ENCODE peak calls at places on chromosomes 1 and 21, in six cellular contexts. One of them, this sample, is unnamed.

GRCh38 chr1:182249201-182249676 is 142.4 kb downstream of the GLUL start:
- DNase-seq in breast epithelium: no peak
- DNase-seq in AG09319: no peak
- DNase-seq in heart right ventricle: no peak
- DNase-seq in adrenal gland: no peak
- DNase-seq in transverse colon: peak
- DNase-seq in this sample: no peak

GRCh38 chr1:203271018-203271743 is 34.1 kb upstream of the BTG2 start:
- DNase-seq in heart right ventricle: no peak
- DNase-seq in AG09319: no peak
- DNase-seq in adrenal gland: peak
- DNase-seq in breast epithelium: peak
- DNase-seq in transverse colon: peak
- DNase-seq in this sample: no peak

GRCh38 chr21:44377201-44377921 is 23.9 kb downstream of the TRPM2 start:
- DNase-seq in adrenal gland: no peak
- DNase-seq in breast epithelium: no peak
- DNase-seq in heart right ventricle: no peak
- DNase-seq in AG09319: no peak
- DNase-seq in transverse colon: no peak
- DNase-seq in this sample: no peak

GRCh38 chr1:168788262-168788661 is 59.3 kb upstream of the DPT start:
- DNase-seq in adrenal gland: no peak
- DNase-seq in AG09319: no peak
- DNase-seq in transverse colon: no peak
- DNase-seq in breast epithelium: no peak
- DNase-seq in heart right ventricle: no peak
- DNase-seq in this sample: no peak

GRCh38 chr1:174262747-174263241 is 103.5 kb downstream of the RABGAP1L start:
- DNase-seq in breast epithelium: peak
- DNase-seq in transverse colon: no peak
- DNase-seq in AG09319: peak
- DNase-seq in adrenal gland: peak
- DNase-seq in heart right ventricle: no peak
- DNase-seq in this sample: no peak

GRCh38 chr21:16522512-16522911 is 792.7 kb downstream of the USP25 start:
- DNase-seq in heart right ventricle: no peak
- DNase-seq in AG09319: no peak
- DNase-seq in breast epithelium: no peak
- DNase-seq in transverse colon: no peak
- DNase-seq in adrenal gland: no peak
- DNase-seq in this sample: no peak

GRCh38 chr1:143698016-143698415 is 273.8 kb downstream of the FAM72C start:
- DNase-seq in transverse colon: peak
- DNase-seq in breast epithelium: no peak
- DNase-seq in heart right ventricle: peak
- DNase-seq in adrenal gland: peak
- DNase-seq in AG09319: no peak
- DNase-seq in this sample: peak

GRCh38 chr1:161506336-161507223 is 1.3 kb downstream of the FCGR2A start:
- DNase-seq in adrenal gland: peak
- DNase-seq in heart right ventricle: no peak
- DNase-seq in breast epithelium: no peak
- DNase-seq in transverse colon: no peak
- DNase-seq in AG09319: no peak
- DNase-seq in this sample: no peak

GRCh38 chr1:42282024-42282579 is 52.9 kb downstream of the FOXJ3 start:
- DNase-seq in transverse colon: no peak
- DNase-seq in heart right ventricle: no peak
- DNase-seq in AG09319: peak
- DNase-seq in breast epithelium: no peak
- DNase-seq in adrenal gland: no peak
- DNase-seq in this sample: no peak

GRCh38 chr1:233105225-233105624 is 154.8 kb downstream of the NTPCR start:
- DNase-seq in adrenal gland: no peak
- DNase-seq in transverse colon: no peak
- DNase-seq in AG09319: peak
- DNase-seq in heart right ventricle: no peak
- DNase-seq in breast epithelium: no peak
- DNase-seq in this sample: no peak

GRCh38 chr1:52102336-52103013 is 39.4 kb upstream of the ZFYVE9 start:
- DNase-seq in AG09319: no peak
- DNase-seq in adrenal gland: no peak
- DNase-seq in breast epithelium: no peak
- DNase-seq in transverse colon: no peak
- DNase-seq in heart right ventricle: no peak
- DNase-seq in this sample: no peak

GRCh38 chr1:14511856-14512585 is 86.5 kb upstream of the KAZN start:
- DNase-seq in breast epithelium: no peak
- DNase-seq in heart right ventricle: no peak
- DNase-seq in adrenal gland: no peak
- DNase-seq in AG09319: no peak
- DNase-seq in transverse colon: no peak
- DNase-seq in this sample: no peak

GRCh38 chr1:212514056-212514614 is 81.4 kb downstream of the NENF start:
- DNase-seq in heart right ventricle: peak
- DNase-seq in breast epithelium: no peak
- DNase-seq in AG09319: no peak
- DNase-seq in transverse colon: peak
- DNase-seq in adrenal gland: peak
- DNase-seq in this sample: no peak

GRCh38 chr1:113519561-113519960 is 129.2 kb downstream of the MAGI3 start:
- DNase-seq in AG09319: no peak
- DNase-seq in breast epithelium: no peak
- DNase-seq in heart right ventricle: no peak
- DNase-seq in transverse colon: no peak
- DNase-seq in adrenal gland: peak
- DNase-seq in this sample: no peak

GRCh38 chr1:217605390-217605789 is 25.5 kb downstream of the GPATCH2 start:
- DNase-seq in heart right ventricle: no peak
- DNase-seq in breast epithelium: no peak
- DNase-seq in AG09319: no peak
- DNase-seq in adrenal gland: no peak
- DNase-seq in transverse colon: no peak
- DNase-seq in this sample: no peak

GRCh38 chr1:223558512-223558911 is 107.0 kb downstream of the CAPN8 start:
- DNase-seq in transverse colon: no peak
- DNase-seq in AG09319: no peak
- DNase-seq in breast epithelium: no peak
- DNase-seq in heart right ventricle: no peak
- DNase-seq in adrenal gland: no peak
- DNase-seq in this sample: no peak

GRCh38 chr1:99503276-99503747 is 142.6 kb upstream of the PALMD start:
- DNase-seq in AG09319: no peak
- DNase-seq in adrenal gland: peak
- DNase-seq in heart right ventricle: no peak
- DNase-seq in breast epithelium: no peak
- DNase-seq in transverse colon: no peak
- DNase-seq in this sample: no peak

GRCh38 chr21:40386301-40386911 is 460.6 kb downstream of the DSCAM start:
- DNase-seq in adrenal gland: peak
- DNase-seq in transverse colon: peak
- DNase-seq in AG09319: no peak
- DNase-seq in heart right ventricle: peak
- DNase-seq in breast epithelium: peak
- DNase-seq in this sample: peak

GRCh38 chr21:35222541-35222941 is 173.4 kb upstream of the RUNX1 start:
- DNase-seq in AG09319: no peak
- DNase-seq in breast epithelium: no peak
- DNase-seq in transverse colon: no peak
- DNase-seq in heart right ventricle: no peak
- DNase-seq in adrenal gland: peak
- DNase-seq in this sample: no peak

GRCh38 chr1:219201656-219202055 is 28.0 kb downstream of the LYPLAL1 start:
- DNase-seq in AG09319: no peak
- DNase-seq in adrenal gland: no peak
- DNase-seq in heart right ventricle: no peak
- DNase-seq in transverse colon: no peak
- DNase-seq in breast epithelium: no peak
- DNase-seq in this sample: no peak

GRCh38 chr1:59755084-59755685 is 59.6 kb upstream of the HOOK1 start:
- DNase-seq in heart right ventricle: no peak
- DNase-seq in breast epithelium: no peak
- DNase-seq in transverse colon: no peak
- DNase-seq in AG09319: no peak
- DNase-seq in adrenal gland: no peak
- DNase-seq in this sample: no peak

GRCh38 chr21:30240661-30241060 is 24.8 kb upstream of the CLDN8 start:
- DNase-seq in adrenal gland: no peak
- DNase-seq in heart right ventricle: no peak
- DNase-seq in breast epithelium: no peak
- DNase-seq in transverse colon: no peak
- DNase-seq in AG09319: no peak
- DNase-seq in this sample: no peak

DNA sequence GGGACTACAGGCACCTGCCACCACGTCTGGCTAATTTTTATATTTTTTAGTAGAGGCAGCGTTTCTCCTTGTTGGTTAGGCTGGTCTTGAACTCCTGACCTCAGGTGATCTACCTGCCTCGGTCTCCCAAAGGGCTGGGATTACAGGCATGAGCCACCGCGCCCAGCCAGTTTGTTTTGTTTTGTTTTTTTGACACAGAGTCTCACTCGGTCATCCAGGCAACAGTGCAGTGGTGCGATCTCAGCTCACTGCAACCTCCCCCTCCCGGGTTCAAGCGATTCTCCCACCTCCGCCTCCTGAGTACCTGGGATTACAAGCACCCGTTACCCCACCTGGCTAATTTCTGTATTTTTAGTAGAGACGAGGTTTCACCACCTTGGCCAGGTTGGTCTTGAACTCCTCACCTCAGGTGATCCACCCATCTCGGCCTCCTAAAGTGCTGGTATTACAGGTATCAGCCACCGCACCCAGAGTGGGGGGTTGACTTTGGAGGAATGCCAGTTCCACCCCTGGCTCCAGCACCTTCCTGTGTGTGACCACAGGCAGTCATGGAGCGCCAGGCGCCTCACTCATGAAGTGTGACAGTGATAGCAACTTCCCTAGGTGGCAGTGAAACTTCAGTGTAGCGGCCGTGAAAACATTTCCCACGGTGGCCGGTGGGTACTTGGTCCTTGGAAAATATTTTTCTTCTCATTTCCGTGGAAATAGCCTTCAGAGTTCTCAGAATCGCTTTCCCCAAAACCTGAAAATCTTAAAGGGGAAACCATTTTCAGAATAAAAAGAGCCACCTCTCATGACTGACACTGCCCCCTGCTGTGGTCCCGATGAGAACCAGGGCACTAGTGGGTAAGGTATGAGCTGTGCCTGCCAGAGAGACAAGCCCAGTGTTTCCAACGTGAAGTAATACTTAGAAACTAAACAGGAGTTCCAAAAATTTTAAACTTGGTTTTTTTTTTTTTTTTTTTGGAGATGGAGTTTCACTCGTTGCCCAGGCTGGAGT is 48.6 kb downstream of the WDR4 start:
- DNase-seq in transverse colon: no peak
- DNase-seq in adrenal gland: no peak
- DNase-seq in breast epithelium: no peak
- DNase-seq in heart right ventricle: no peak
- DNase-seq in AG09319: no peak
- DNase-seq in this sample: no peak
- TF ChIP-seq CTCF in transverse colon: no peak
- TF ChIP-seq CTCF in adrenal gland: no peak
- TF ChIP-seq CTCF in breast epithelium: no peak
- TF ChIP-seq CTCF in heart right ventricle: no peak
- TF ChIP-seq CTCF in AG09319: peak
- TF ChIP-seq CTCF in this sample: no peak

GRCh38 chr1:21650400-21650799 is 18.8 kb downstream of the RAP1GAP start:
- DNase-seq in heart right ventricle: no peak
- DNase-seq in adrenal gland: peak
- DNase-seq in AG09319: no peak
- DNase-seq in breast epithelium: no peak
- DNase-seq in transverse colon: no peak
- DNase-seq in this sample: no peak
- TF ChIP-seq CTCF in heart right ventricle: no peak
- TF ChIP-seq CTCF in adrenal gland: no peak
- TF ChIP-seq CTCF in AG09319: no peak
- TF ChIP-seq CTCF in breast epithelium: no peak
- TF ChIP-seq CTCF in transverse colon: no peak
- TF ChIP-seq CTCF in this sample: no peak

DNA sequence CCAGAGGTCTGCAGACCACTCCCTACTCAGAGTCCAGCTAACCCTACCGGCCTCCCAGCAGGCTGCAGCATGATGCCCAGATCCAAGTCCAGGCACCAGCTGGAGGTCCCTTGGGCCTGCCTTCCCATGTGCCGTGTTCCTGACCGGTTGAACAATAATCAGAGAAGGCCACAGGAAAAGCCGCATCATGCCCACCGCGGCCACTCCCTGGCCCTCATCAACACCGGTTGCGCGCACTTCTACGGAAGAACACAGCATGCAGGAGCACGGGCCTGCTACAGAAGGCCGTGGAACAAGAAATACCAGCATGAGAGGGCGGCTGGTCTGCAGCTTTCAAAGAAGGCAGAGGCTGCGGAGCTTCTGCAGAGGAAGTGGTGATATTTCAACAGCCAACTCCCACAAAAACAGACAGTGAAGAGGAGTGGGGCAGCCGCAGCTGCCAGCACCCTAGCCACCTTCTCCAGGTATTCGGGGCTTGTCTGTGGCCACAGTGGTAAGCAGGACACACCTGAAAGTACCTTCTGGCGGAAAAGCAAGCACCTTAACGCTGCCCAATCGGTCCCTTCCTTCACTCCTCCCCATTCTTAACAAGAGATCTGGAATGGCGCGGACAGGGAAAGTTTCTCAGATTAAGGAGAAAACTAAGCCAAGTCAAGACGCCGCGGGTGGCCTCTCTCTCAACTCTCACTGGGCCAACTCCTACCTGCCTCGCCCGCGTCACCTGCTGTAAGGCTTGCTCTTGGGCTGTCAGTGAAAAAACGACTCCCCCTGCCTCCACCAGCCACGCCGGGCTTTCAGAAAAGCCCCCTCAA is 1.5 kb downstream of the PGBD5 start:
- DNase-seq in breast epithelium: no peak
- DNase-seq in AG09319: no peak
- DNase-seq in heart right ventricle: no peak
- DNase-seq in transverse colon: no peak
- DNase-seq in adrenal gland: no peak
- DNase-seq in this sample: peak
- TF ChIP-seq CTCF in breast epithelium: no peak
- TF ChIP-seq CTCF in AG09319: no peak
- TF ChIP-seq CTCF in heart right ventricle: no peak
- TF ChIP-seq CTCF in transverse colon: no peak
- TF ChIP-seq CTCF in adrenal gland: no peak
- TF ChIP-seq CTCF in this sample: no peak

GRCh38 chr1:195173753-195174152 is 1434.5 kb downstream of the KCNT2 start:
- DNase-seq in AG09319: no peak
- DNase-seq in adrenal gland: no peak
- DNase-seq in transverse colon: no peak
- DNase-seq in heart right ventricle: no peak
- DNase-seq in breast epithelium: no peak
- DNase-seq in this sample: no peak
- TF ChIP-seq CTCF in AG09319: no peak
- TF ChIP-seq CTCF in adrenal gland: no peak
- TF ChIP-seq CTCF in transverse colon: no peak
- TF ChIP-seq CTCF in heart right ventricle: no peak
- TF ChIP-seq CTCF in breast epithelium: no peak
- TF ChIP-seq CTCF in this sample: no peak

GRCh38 chr1:27284425-27285287 is 37.3 kb upstream of the TMEM222 start:
- DNase-seq in heart right ventricle: peak
- DNase-seq in adrenal gland: peak
- DNase-seq in transverse colon: peak
- DNase-seq in AG09319: peak
- DNase-seq in breast epithelium: peak
- DNase-seq in this sample: peak
- TF ChIP-seq CTCF in heart right ventricle: peak
- TF ChIP-seq CTCF in adrenal gland: peak
- TF ChIP-seq CTCF in transverse colon: peak
- TF ChIP-seq CTCF in AG09319: peak
- TF ChIP-seq CTCF in breast epithelium: peak
- TF ChIP-seq CTCF in this sample: peak